ENCODE peak calls at places on chromosomes 7 and 10, in six cellular contexts. O is IMR-90, T is left ventricle myocardium inferior, Z is transverse colon, B is GM12878, W is kidney. D is an unnamed sample.

GRCh38 chr10:94315975-94316464 is 46.7 kb downstream of the NOC3L start:
- DNase-seq in Z (no peak), W (no peak), O (peak; percentile 76), B (no peak), T (no peak), D (no peak)

GRCh38 chr10:90862908-90863514 is 5.2 kb upstream of the HTR7 start:
- DNase-seq in O (peak; percentile 47), W (no peak), T (no peak), Z (no peak), B (no peak), D (no peak)

GRCh38 chr7:40489844-40490602 is 355.2 kb downstream of the SUGCT start:
- DNase-seq in T (no peak), O (no peak), W (no peak), Z (no peak), B (no peak), D (no peak)

GRCh38 chr7:70434376-70434775 is 697.6 kb upstream of the GALNT17 start:
- DNase-seq in B (no peak), Z (no peak), T (no peak), W (no peak), O (no peak), D (no peak)

GRCh38 chr10:71363936-71364335 is 32.8 kb upstream of the CDH23 start:
- DNase-seq in Z (no peak), T (no peak), B (no peak), O (no peak), W (no peak), D (no peak)

GRCh38 chr10:101708870-101709269 is 13.9 kb upstream of the FBXW4 start:
- DNase-seq in B (no peak), O (no peak), T (no peak), W (no peak), Z (no peak), D (no peak)

GRCh38 chr7:136116186-136116585 is 139.0 kb upstream of the MTPN start:
- DNase-seq in O (no peak), Z (no peak), W (peak; percentile 64), T (no peak), B (no peak), D (no peak)

GRCh38 chr10:85646312-85646711 is 720.3 kb downstream of the GRID1 start:
- DNase-seq in B (no peak), O (no peak), W (no peak), Z (no peak), T (no peak), D (no peak)

GRCh38 chr10:80137031-80137712 is 4.6 kb downstream of the PLAC9 start:
- DNase-seq in W (no peak), Z (no peak), O (peak; percentile 67), T (peak; percentile 76), B (no peak), D (no peak)

GRCh38 chr10:123213192-123213591 is 59.0 kb downstream of the BUB3 start:
- DNase-seq in W (no peak), B (no peak), T (no peak), O (no peak), Z (no peak), D (no peak)

GRCh38 chr7:31100445-31100844 is 48.3 kb downstream of the ADCYAP1R1 start:
- DNase-seq in T (no peak), B (no peak), Z (no peak), O (peak; percentile 32), W (no peak), D (no peak)

GRCh38 chr7:103718482-103719415 is 270.7 kb downstream of the RELN start:
- DNase-seq in B (no peak), T (no peak), O (peak; percentile 38), W (no peak), Z (no peak), D (peak; percentile 30)

GRCh38 chr10:116691079-116691398 is 51.3 kb downstream of the HSPA12A start:
- DNase-seq in O (no peak), T (no peak), W (no peak), Z (no peak), B (no peak), D (no peak)

GRCh38 chr7:24842449-24843241 is 85.4 kb upstream of the GSDME start:
- DNase-seq in Z (no peak), T (no peak), O (no peak), B (no peak), W (no peak), D (no peak)

GRCh38 chr7:31938650-31939049 is 131.6 kb downstream of the PDE1C start:
- DNase-seq in B (no peak), W (no peak), Z (no peak), T (no peak), O (peak; percentile 45), D (no peak)

GRCh38 chr7:145106001-145106400 is 270.1 kb upstream of the TPK1 start:
- DNase-seq in Z (no peak), O (no peak), W (no peak), T (peak; percentile 31), B (no peak), D (no peak)

GRCh38 chr7:5557920-5558401 is 134.3 kb upstream of the TNRC18 start:
- DNase-seq in T (peak; percentile 85), W (peak; percentile 93), O (peak; percentile 11), B (peak; percentile 67), Z (peak; percentile 67), D (no peak)

GRCh38 chr7:27154901-27155815 is 1.3 kb downstream of the HOXA7 start:
- DNase-seq in B (no peak), O (no peak), W (peak; percentile 72), T (no peak), Z (peak; percentile 53), D (no peak)

GRCh38 chr10:25130911-25131310 is 43.9 kb upstream of the GPR158 start:
- DNase-seq in O (peak; percentile 36), W (no peak), T (no peak), B (no peak), Z (no peak), D (no peak)

DNA sequence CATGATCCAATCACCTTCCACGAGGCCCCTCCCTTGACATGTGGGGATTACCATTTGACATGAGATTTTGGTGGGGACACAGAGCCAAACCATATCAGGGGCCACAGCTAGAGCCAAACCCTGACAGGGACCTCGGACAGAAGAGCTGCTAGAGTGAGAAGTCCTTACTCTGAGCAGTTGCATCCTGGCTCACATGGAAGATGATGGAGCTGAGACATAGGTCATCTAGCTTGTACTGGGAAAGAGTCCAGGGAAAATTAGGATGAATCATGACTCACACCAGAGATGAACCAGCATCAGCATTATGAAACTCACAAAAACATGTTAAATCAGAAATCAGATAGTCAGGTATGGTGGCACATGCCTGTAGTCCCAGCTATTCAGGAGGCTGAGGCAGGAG is 12.8 kb upstream of the FMC1 start:
- DNase-seq in T (no peak), B (no peak), W (no peak), O (peak; percentile 95), Z (no peak), D (no peak)
- H3K4me3 ChIP-seq in T (no peak overlapping the region), B (no peak overlapping the region), W (no peak overlapping the region), O (no peak overlapping the region), Z (no peak overlapping the region), D (no peak overlapping the region)

DNA sequence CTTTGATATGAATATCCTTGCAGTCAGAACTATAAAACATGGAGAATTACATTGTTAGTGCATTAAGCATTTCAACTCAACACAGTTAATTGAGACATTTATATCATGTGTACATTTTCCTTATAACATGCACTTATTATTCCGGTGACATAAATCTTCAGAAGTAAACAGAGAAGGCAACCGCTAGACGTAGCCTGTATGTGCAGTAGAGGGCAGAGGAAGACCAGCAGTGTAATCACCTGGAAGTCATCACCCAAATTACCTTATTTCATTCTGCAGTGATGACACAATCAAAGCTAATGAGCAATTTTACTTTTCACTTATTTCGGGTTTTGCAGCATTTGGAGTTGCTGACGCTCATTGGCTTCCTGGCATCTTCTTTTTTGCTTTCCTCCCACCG is 394.6 kb downstream of the SDK1 start:
- DNase-seq in O (no peak), T (no peak), Z (no peak), B (no peak), W (no peak), D (peak; percentile 18)
- TF ChIP-seq CTCF in O (no peak), T (peak; percentile 34), Z (peak; percentile 37), B (no peak), W (no peak), D (peak; percentile 94)

GRCh38 chr7:1670894-1671875 is 1.1 kb downstream of the ELFN1 start:
- DNase-seq in B (no peak), W (peak; percentile 60), T (no peak), O (no peak), Z (no peak), D (no peak)
- H3K4me3 ChIP-seq in B (no peak overlapping the region), W (no peak overlapping the region), T (peak overlapping the region; percentile 73), O (peak overlapping the region; percentile 37), Z (no peak overlapping the region), D (no peak overlapping the region)

GRCh38 chr10:62491597-62491996 is 117.4 kb downstream of the ZNF365 start:
- DNase-seq in O (no peak), Z (no peak), W (no peak), B (no peak), T (no peak), D (no peak)
- TF ChIP-seq CTCF in O (no peak), Z (no peak), W (no peak), B (no peak), T (no peak), D (no peak)